ENCODE peak calls at places on chromosome 10, in seven cellular contexts. G, J, Q, D, B, F and S are unnamed samples.

GRCh38 chr10:68153473-68154210 is 44.4 kb downstream of the MYPN start:
- DNase-seq in G (peak; percentile 93), F (peak; percentile 99), Q (peak; percentile 77), J (no peak), B (no peak), D (peak; percentile 52), S (no peak)

GRCh38 chr10:114367676-114368391 is 36.5 kb downstream of the AFAP1L2 start:
- DNase-seq in F (peak; percentile 84), J (no peak), G (peak; percentile 72), Q (no peak), D (no peak), B (no peak), S (no peak)

GRCh38 chr10:103759100-103759781 is 96.1 kb downstream of the SH3PXD2A start:
- DNase-seq in D (peak; percentile 85), B (no peak), G (peak; percentile 80), J (no peak), F (peak; percentile 84), Q (no peak), S (no peak)

GRCh38 chr10:88082806-88083596 is 219.6 kb downstream of the PTEN start:
- DNase-seq in J (no peak), B (no peak), D (no peak), Q (no peak), G (no peak), F (no peak), S (no peak)

GRCh38 chr10:77794256-77795142 is 132.1 kb downstream of the DLG5 start:
- DNase-seq in D (no peak), G (no peak), F (no peak), J (no peak), B (no peak), Q (no peak), S (peak; percentile 72)

GRCh38 chr10:30804478-30805055 is 175.0 kb upstream of the LYZL2 start:
- DNase-seq in Q (no peak), J (no peak), F (peak; percentile 54), G (no peak), D (no peak), B (no peak), S (no peak)

GRCh38 chr10:103969436-103969835 is 2.5 kb downstream of the SLK start:
- DNase-seq in B (no peak), J (no peak), F (no peak), G (no peak), Q (no peak), D (no peak), S (no peak)

GRCh38 chr10:13761490-13762091 is 174.8 kb downstream of the PRPF18 start:
- DNase-seq in Q (no peak), J (no peak), B (no peak), D (no peak), G (no peak), F (no peak), S (no peak)

GRCh38 chr10:14750900-14751575 is 23.7 kb downstream of the FAM107B start:
- DNase-seq in B (no peak), Q (no peak), D (peak; percentile 32), J (no peak), G (no peak), F (no peak), S (no peak)

GRCh38 chr10:78377362-78377761 is 343.7 kb downstream of the RPS24 start:
- DNase-seq in Q (no peak), D (no peak), F (no peak), G (no peak), B (no peak), J (no peak), S (no peak)

GRCh38 chr10:88154596-88155250 is 291.3 kb downstream of the PTEN start:
- DNase-seq in D (no peak), G (no peak), Q (no peak), F (peak; percentile 65), B (no peak), J (no peak), S (no peak)

GRCh38 chr10:43262902-43263466 is 3.9 kb downstream of the RASGEF1A start:
- DNase-seq in J (peak; percentile 9), G (no peak), F (no peak), B (no peak), D (no peak), Q (no peak), S (no peak)

GRCh38 chr10:95508730-95509129 is 52.4 kb downstream of the SORBS1 start:
- DNase-seq in D (peak; percentile 51), Q (no peak), G (peak; percentile 18), J (no peak), F (peak; percentile 89), B (no peak), S (no peak)

DNA sequence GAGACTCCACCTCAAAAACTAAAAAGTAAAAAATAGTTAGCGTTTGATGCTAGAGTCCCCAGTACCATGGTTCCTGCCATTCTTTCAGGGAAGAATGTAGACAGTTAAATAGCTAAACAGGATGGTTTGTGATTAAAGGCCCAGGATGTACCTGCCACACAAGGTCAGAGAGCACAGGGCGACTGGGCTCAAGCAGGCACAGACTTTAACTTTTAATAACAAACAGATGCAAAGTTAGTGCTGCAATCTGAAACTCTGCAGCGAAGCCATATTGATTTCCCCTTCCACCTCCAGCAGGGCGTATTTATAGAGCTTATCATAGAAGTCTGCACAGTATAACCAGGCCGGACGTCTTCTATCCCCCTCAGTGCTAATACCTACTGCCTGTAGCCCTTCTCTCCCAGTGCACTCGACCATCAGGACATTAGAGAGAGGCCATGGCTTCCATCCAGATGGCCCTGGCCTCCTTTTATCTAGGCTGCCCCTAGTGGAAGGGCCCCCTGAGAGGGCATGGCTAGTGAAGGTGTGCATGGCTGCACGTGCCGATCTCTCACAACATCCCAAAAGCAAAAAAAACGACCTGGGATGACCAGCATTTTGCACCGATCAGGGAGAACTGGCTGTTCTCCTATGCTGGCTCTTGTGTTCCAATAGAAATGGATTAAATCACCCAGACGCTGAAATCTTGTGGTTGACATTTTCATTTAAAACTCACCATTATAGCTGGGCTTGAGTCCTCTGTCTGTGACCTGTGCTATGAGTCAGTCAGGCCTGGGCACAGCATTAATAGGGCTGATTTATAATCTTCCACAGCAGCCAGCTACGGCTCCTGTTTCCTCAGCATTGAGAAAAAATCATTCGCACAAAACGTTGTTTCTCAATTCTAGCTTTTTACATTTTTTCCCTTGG is 7.6 kb upstream of the BAG3 start:
- DNase-seq in Q (no peak), J (no peak), D (no peak), F (peak; percentile 47), G (no peak), B (no peak), S (peak; percentile 44)
- TF ChIP-seq CTCF in Q (peak; percentile 24), J (no peak), D (no peak), F (no peak), G (peak; percentile 18), B (no peak), S (no peak)

DNA sequence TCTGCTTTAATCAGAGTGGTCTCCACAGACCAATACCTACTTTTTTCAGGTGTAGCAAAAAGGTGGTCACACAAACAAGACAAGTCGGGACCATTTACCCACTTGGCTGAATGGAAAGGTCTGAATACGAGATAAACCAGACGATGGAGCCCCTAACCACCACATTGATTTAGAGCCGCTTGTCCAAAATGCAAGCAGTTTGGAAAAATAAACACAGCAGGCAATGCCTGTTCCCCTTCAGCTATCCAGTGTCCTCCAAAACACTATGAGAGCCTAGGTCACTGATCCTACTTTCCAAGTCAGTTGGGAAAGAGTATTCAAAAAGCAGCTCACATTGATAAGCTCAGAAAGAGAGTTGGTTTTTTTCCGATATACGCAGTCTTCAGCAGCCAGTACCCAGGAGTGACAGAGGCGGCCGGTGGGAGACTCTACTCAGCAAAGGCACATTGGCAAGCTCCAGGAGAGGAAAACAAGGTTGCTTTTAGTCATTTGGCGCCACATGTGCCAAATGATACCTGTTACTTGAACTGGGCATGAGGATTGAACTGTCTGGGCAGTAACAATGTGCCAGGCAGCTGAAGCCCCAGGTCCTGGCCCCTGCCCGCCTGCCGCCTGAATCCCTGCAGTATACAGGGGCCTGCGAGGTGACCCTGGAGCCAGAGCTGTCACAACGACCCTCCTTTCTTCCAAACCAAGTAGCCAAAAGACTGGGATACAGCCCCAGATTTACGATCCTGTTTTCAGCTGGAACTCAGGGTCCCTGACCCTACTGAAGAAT is 109.9 kb downstream of the PIP4K2A start:
- DNase-seq in F (no peak), J (no peak), B (no peak), Q (no peak), D (no peak), G (no peak), S (no peak)
- TF ChIP-seq CTCF in F (no peak), J (no peak), B (no peak), Q (no peak), D (no peak), G (no peak), S (no peak)

DNA sequence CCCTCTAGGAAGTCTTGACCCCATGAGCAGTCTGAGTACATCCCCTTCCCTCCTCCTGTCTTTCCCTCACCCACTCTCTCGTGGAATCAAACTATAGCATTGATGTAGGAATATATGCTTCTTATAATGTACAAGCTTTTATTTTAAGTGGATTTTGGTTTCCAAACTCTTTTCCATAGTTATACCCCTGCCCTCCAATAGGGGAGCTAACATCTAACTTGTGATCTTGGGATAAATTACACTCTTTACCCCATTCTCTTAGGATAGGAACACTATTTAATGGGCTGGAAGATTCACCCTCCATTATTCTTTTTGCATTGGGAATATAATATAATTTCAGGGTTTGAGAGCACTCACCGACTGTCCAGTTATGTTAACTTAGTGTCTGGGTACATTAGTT is 465.9 kb downstream of the GATA3 start:
- DNase-seq in J (no peak), B (no peak), F (no peak), D (no peak), G (no peak), Q (no peak), S (no peak)
- TF ChIP-seq CTCF in J (peak; percentile 49), B (no peak), F (no peak), D (no peak), G (no peak), Q (peak; percentile 62), S (peak; percentile 8)

DNA sequence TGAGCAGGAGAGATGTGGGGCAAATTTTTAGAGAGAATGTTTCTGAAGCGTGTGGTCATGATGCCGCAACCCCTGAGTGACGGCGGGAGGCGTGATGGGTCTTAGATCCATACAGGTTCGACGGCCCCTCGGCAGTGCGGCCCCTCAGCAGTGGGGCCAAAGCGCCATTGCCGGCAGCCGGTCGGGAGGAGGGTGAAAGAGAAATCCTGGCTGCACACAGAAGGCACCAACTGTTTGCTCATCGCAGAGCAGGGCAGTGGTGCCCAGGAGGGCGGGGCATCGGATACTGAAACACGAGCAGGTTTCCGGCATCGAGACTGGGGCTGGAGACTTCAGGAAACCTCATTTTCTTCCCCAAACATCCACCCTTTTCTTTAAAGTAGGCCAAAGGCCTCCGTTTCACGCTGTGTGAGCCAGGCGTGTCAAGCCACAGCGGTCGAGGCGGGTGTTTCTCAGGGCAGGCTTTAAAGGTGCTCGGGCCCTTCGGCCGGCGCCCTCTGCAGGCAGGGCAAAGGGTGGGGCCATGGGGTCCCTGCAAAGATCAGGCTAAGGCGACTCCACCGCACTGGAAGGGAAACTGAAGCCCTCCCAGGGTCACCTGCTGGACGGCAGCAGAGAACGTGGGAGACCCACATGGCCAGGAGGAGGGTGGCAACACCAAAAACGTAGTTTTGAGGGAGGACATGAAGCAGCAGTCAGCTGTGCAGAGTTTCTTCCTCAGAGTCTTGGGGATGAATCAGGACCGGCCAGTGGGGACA is 42.0 kb upstream of the PPP2R2D start:
- DNase-seq in G (no peak), B (peak; percentile 58), F (no peak), J (no peak), D (no peak), Q (peak; percentile 20), S (peak; percentile 84)
- TF ChIP-seq CTCF in G (no peak), B (no peak), F (no peak), J (no peak), D (no peak), Q (peak; percentile 38), S (no peak)